ENCODE peak calls at places on chromosomes 6 and 20, in five cellular contexts. B, A, J, G and L are unnamed samples.

GRCh38 chr20:20096421-20096820 is 44.1 kb downstream of the CFAP61 start:
- DNase-seq in B (no peak), G (no peak), A (no peak), J (no peak), L (no peak)

GRCh38 chr20:43844778-43845614 is 69.7 kb upstream of the TOX2 start:
- DNase-seq in G (peak; percentile 40), A (no peak), B (no peak), J (peak; percentile 82), L (peak; percentile 51)

GRCh38 chr6:80967618-80968017 is 784.9 kb downstream of the TENT5A start:
- DNase-seq in J (no peak), B (no peak), G (no peak), A (no peak), L (no peak)

GRCh38 chr20:13009682-13010406 is 1.1 kb downstream of the SPTLC3 start:
- DNase-seq in G (no peak), B (peak; percentile 27), J (peak; percentile 55), A (no peak), L (no peak)

GRCh38 chr6:3063733-3064700 is 4.3 kb upstream of the RIPK1 start:
- DNase-seq in A (peak; percentile 99), B (peak; percentile 65), J (peak; percentile 84), G (peak; percentile 96), L (peak; percentile 90)

GRCh38 chr6:158488065-158488464 is 71.8 kb upstream of the TMEM181 start:
- DNase-seq in G (no peak), A (no peak), B (no peak), J (peak; percentile 95), L (no peak)

GRCh38 chr20:40741507-40742106 is 52.6 kb upstream of the MAFB start:
- DNase-seq in G (peak; percentile 70), J (no peak), B (no peak), A (peak; percentile 54), L (peak; percentile 68)

GRCh38 chr6:115271001-115271400 is 789.7 kb downstream of the FRK start:
- DNase-seq in J (no peak), G (no peak), B (no peak), A (no peak), L (no peak)

GRCh38 chr6:137813308-137813707 is 53.8 kb upstream of the TNFAIP3 start:
- DNase-seq in J (no peak), B (no peak), A (no peak), G (no peak), L (peak; percentile 83)

GRCh38 chr6:19682859-19683258 is 154.3 kb upstream of the ID4 start:
- DNase-seq in J (no peak), B (no peak), G (no peak), A (no peak), L (no peak)

GRCh38 chr20:54980321-54980960 is 505.0 kb downstream of the DOK5 start:
- DNase-seq in J (no peak), G (no peak), A (no peak), B (no peak), L (no peak)